ENCODE peak calls at places on chromosome 22, in five cellular contexts. O is neural crest cell; C is cardiac fibroblast; G is stimulated activated CD4-positive, alpha-beta T cell treated with anti-CD3 and anti-CD28 coated beads, TNF-alpha, amount 100 ng/mL, for 24 hours; M is fibroblast of the conjunctiva. P is an unnamed sample.

GRCh38 chr22:25735657-25736056 is 6.3 kb upstream of the MYO18B start:
- DNase-seq in O (no peak), C (no peak), G (no peak), M (no peak), P (no peak)

GRCh38 chr22:29623553-29624169 is 20.2 kb downstream of the NF2 start:
- DNase-seq in O (no peak), C (no peak), G (no peak), M (no peak), P (no peak)

GRCh38 chr22:32686354-32686753 is 115.2 kb upstream of the TIMP3 start:
- DNase-seq in O (no peak), C (no peak), G (no peak), M (no peak), P (no peak)

GRCh38 chr22:44997060-44997459 is 12.7 kb downstream of the PHF21B start:
- DNase-seq in O (no peak), C (no peak), G (no peak), M (no peak), P (no peak)

GRCh38 chr22:49942565-49943404 is 17.8 kb upstream of the PIM3 start:
- DNase-seq in O (no peak), C (no peak), G (no peak), M (no peak), P (no peak)

GRCh38 chr22:37896181-37896592 is 9.9 kb upstream of the MICALL1 start:
- DNase-seq in O (no peak), C (peak), G (peak), M (no peak), P (no peak)

GRCh38 chr22:50701076-50701419 is 28.4 kb downstream of the SHANK3 start:
- DNase-seq in O (no peak), C (no peak), G (no peak), M (no peak), P (no peak)

GRCh38 chr22:45860201-45860600 is 116.8 kb downstream of the WNT7B start:
- DNase-seq in O (no peak), C (no peak), G (no peak), M (no peak), P (no peak)

GRCh38 chr22:38872172-38872830 is at the start of gene CBX6:
- DNase-seq in O (peak), C (peak), G (peak), M (peak), P (peak)

GRCh38 chr22:38415561-38416321 is 39.3 kb downstream of the KCNJ4 start:
- DNase-seq in O (no peak), C (no peak), G (no peak), M (no peak), P (no peak)

GRCh38 chr22:46969961-46970360 is 207.5 kb downstream of the TBC1D22A start:
- DNase-seq in O (no peak), C (no peak), G (no peak), M (no peak), P (no peak)

GRCh38 chr22:27992294-27993165 is 73.5 kb upstream of the PITPNB start:
- DNase-seq in O (no peak), C (no peak), G (no peak), M (no peak), P (no peak)

GRCh38 chr22:44047891-44048301 is 23.8 kb downstream of the PARVB start:
- DNase-seq in O (no peak), C (no peak), G (no peak), M (no peak), P (no peak)

GRCh38 chr22:38513063-38513462 is 7.0 kb upstream of the DDX17 start:
- DNase-seq in O (no peak), C (no peak), G (peak), M (no peak), P (no peak)

GRCh38 chr22:42964994-42965699 is 49.8 kb downstream of the PACSIN2 start:
- DNase-seq in O (no peak), C (no peak), G (peak), M (no peak), P (no peak)

GRCh38 chr22:35838849-35839646 is 121.4 kb downstream of the APOL5 start:
- DNase-seq in O (peak), C (peak), G (no peak), M (peak), P (no peak)

GRCh38 chr22:40694409-40694808 is 15.1 kb downstream of the MCHR1 start:
- DNase-seq in O (no peak), C (no peak), G (no peak), M (no peak), P (no peak)

GRCh38 chr22:50318698-50319411 is 8.0 kb downstream of the DENND6B start:
- DNase-seq in O (no peak), C (no peak), G (no peak), M (no peak), P (no peak)

GRCh38 chr22:32721328-32722180 is 80.0 kb upstream of the TIMP3 start:
- DNase-seq in O (no peak), C (no peak), G (no peak), M (no peak), P (no peak)

GRCh38 chr22:49789289-49790141 is 38.2 kb downstream of the BRD1 start:
- DNase-seq in O (no peak), C (peak), G (peak), M (no peak), P (no peak)

GRCh38 chr22:37259540-37260029 is 15.5 kb upstream of the RAC2 start:
- DNase-seq in O (peak), C (peak), G (no peak), M (no peak), P (no peak)

GRCh38 chr22:21759631-21760030 is 24.0 kb upstream of the YPEL1 start:
- DNase-seq in O (no peak), C (no peak), G (no peak), M (no peak), P (no peak)

GRCh38 chr22:19849800-19850481 is 4.7 kb downstream of the GNB1L start:
- DNase-seq in O (no peak), C (no peak), G (no peak), M (no peak), P (no peak)